ENCODE peak calls at places on chromosomes 2 and 18, in five cellular contexts. V is tibial artery, Z is colonic mucosa, B is heart right ventricle, F is kidney. M is an unnamed sample.

GRCh38 chr2:222298311-222299150 is at the start of gene PAX3:
- DNase-seq in B (no peak), Z (no peak), V (no peak), F (no peak), M (no peak)

GRCh38 chr2:240947607-240948006 is 41.5 kb downstream of the CROCC2 start:
- DNase-seq in F (no peak), Z (no peak), V (no peak), B (no peak), M (no peak)

GRCh38 chr2:14137643-14138042 is 494.9 kb upstream of the LRATD1 start:
- DNase-seq in V (no peak), Z (no peak), F (no peak), B (no peak), M (no peak)

GRCh38 chr2:137009953-137010352 is 244.6 kb downstream of the THSD7B start:
- DNase-seq in B (no peak), Z (no peak), F (no peak), V (no peak), M (no peak)

GRCh38 chr18:59839241-59839640 is 60.6 kb upstream of the PMAIP1 start:
- DNase-seq in Z (no peak), F (no peak), V (no peak), B (no peak), M (no peak)

GRCh38 chr2:189407161-189407943 is 33.9 kb upstream of the WDR75 start:
- DNase-seq in Z (no peak), B (no peak), V (no peak), F (no peak), M (no peak)

GRCh38 chr2:235659767-235660322 is 166.0 kb downstream of the AGAP1 start:
- DNase-seq in Z (peak; percentile 47), V (no peak), B (no peak), F (no peak), M (no peak)

GRCh38 chr2:164504253-164504652 is 117.0 kb downstream of the GRB14 start:
- DNase-seq in Z (no peak), F (no peak), V (no peak), B (no peak), M (no peak)

GRCh38 chr2:64263315-64263714 is 119.1 kb upstream of the PELI1 start:
- DNase-seq in Z (no peak), F (no peak), B (no peak), V (no peak), M (no peak)

GRCh38 chr18:45900623-45901022 is 66.5 kb downstream of the EPG5 start:
- DNase-seq in F (no peak), Z (no peak), B (no peak), V (no peak), M (no peak)

GRCh38 chr2:102294802-102295489 is 16.4 kb upstream of the IL1RL1 start:
- DNase-seq in Z (no peak), B (no peak), F (no peak), V (no peak), M (no peak)

GRCh38 chr2:142038826-142039225 is 92.0 kb downstream of the LRP1B start:
- DNase-seq in Z (no peak), V (no peak), B (no peak), F (no peak), M (no peak)

GRCh38 chr2:144705328-144706245 is 185.7 kb upstream of the ZEB2 start:
- DNase-seq in V (no peak), F (no peak), Z (no peak), B (no peak), M (no peak)

GRCh38 chr18:22734812-22735627 is 198.1 kb upstream of the RBBP8 start:
- DNase-seq in Z (no peak), V (no peak), B (no peak), F (no peak), M (no peak)

GRCh38 chr2:227612546-227613271 is 1.9 kb downstream of the SCYGR3 start:
- DNase-seq in F (no peak), V (no peak), B (no peak), Z (no peak), M (no peak)

GRCh38 chr18:72128649-72129048 is 415.5 kb downstream of the CBLN2 start:
- DNase-seq in F (no peak), Z (no peak), V (no peak), B (no peak), M (no peak)

GRCh38 chr2:128258218-128258617 is 60.5 kb downstream of the HS6ST1 start:
- DNase-seq in V (no peak), B (no peak), F (no peak), Z (no peak), M (no peak)

GRCh38 chr18:10080372-10080771 is 166.6 kb downstream of the VAPA start:
- DNase-seq in B (no peak), V (no peak), Z (no peak), F (no peak), M (no peak)

GRCh38 chr2:70161069-70161534 is 29.7 kb downstream of the C2orf42 start:
- DNase-seq in V (no peak), F (no peak), B (no peak), Z (no peak), M (no peak)

GRCh38 chr2:225668606-225669266 is 269.2 kb downstream of the NYAP2 start:
- DNase-seq in Z (peak; percentile 22), B (peak; percentile 6), V (no peak), F (no peak), M (no peak)

GRCh38 chr2:135532581-135532980 is 1.3 kb downstream of the R3HDM1 start:
- DNase-seq in B (no peak), Z (no peak), F (no peak), V (no peak), M (no peak)

GRCh38 chr2:72109904-72110303 is 37.8 kb downstream of the CYP26B1 start:
- DNase-seq in B (no peak), F (no peak), Z (peak; percentile 7), V (no peak), M (peak; percentile 17)

GRCh38 chr2:168705534-168706470 is 96.6 kb upstream of the NOSTRIN start:
- DNase-seq in Z (peak; percentile 52), F (no peak), V (no peak), B (no peak), M (no peak)

GRCh38 chr2:85584354-85584856 is at the start of gene VAMP5:
- DNase-seq in F (peak; percentile 83), Z (peak; percentile 59), B (no peak), V (no peak), M (no peak)

GRCh38 chr2:203936535-203936934 is at the start of gene ICOS:
- DNase-seq in B (no peak), Z (no peak), V (no peak), F (no peak), M (no peak)
- TF ChIP-seq CTCF in B (no peak), Z (no peak), V (no peak), F (no peak), M (no peak)

DNA sequence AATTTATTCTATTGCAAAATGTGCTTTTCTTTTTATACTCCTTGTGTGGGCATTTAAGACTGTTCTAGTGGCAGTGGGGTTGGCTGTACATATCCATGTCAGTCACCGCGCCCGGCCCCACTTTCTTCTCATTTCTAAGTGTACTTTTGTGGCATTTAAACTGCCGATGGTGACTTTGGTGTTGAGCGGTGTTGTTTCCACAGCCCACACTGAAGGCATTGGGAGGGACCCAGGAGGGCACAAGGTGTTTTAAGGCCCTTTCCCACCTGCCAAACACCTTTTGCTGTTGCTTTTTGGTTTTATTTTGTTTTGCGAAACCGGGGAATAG is 369.7 kb downstream of the MTX2 start:
- DNase-seq in Z (no peak), V (no peak), B (no peak), F (no peak), M (no peak)
- H3K4me1 ChIP-seq in Z (no peaks in the 10 kb centered on the region), V (no peaks in the 10 kb centered on the region), B (peaks cover 7% of the 10 kb centered on the region), F (peaks cover 2% of the 10 kb centered on the region), M (no peaks in the 10 kb centered on the region)

GRCh38 chr2:17800219-17800618 is 16.0 kb upstream of the MSGN1 start:
- DNase-seq in F (no peak), B (no peak), V (no peak), Z (no peak), M (no peak)
- H3K27ac ChIP-seq in F (no peak overlapping the region), B (no peak overlapping the region), V (no peak overlapping the region), Z (no peak overlapping the region), M (no peak overlapping the region)

GRCh38 chr2:43372386-43373081 is 146.1 kb upstream of the ZFP36L2 start:
- DNase-seq in B (no peak), V (no peak), F (no peak), Z (no peak), M (no peak)
- TF ChIP-seq CTCF in B (no peak), V (no peak), F (no peak), Z (no peak), M (no peak)

DNA sequence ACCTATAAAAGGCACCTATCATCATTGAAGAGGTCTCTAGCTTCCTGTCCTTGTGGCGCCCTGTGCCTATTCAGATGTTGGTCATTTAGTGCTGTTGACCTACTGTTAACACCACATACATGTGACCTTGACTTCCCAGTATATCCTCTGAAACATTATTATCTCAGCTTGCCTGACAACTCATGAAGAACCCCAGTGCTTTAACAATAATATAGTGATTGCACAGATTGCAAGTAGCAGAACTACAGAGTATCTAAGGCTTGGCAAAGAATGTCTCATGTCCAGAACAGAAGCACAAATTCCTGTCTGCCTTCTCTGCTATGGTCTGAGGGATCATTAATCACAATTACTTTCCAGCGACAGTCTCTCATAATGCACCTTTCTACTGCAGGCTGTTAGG is 165.3 kb downstream of the LCLAT1 start:
- DNase-seq in B (no peak), V (no peak), F (no peak), Z (no peak), M (no peak)
- H3K4me1 ChIP-seq in B (peaks cover 4% of the 10 kb centered on the region), V (no peaks in the 10 kb centered on the region), F (peaks cover 2% of the 10 kb centered on the region), Z (no peaks in the 10 kb centered on the region), M (no peaks in the 10 kb centered on the region)

GRCh38 chr18:8153887-8154583 is 455.2 kb upstream of the RAB12 start:
- DNase-seq in F (no peak), Z (no peak), V (no peak), B (no peak), M (no peak)
- H3K27ac ChIP-seq in F (no peak overlapping the region), Z (no peak overlapping the region), V (no peak overlapping the region), B (no peak overlapping the region), M (no peak overlapping the region)

DNA sequence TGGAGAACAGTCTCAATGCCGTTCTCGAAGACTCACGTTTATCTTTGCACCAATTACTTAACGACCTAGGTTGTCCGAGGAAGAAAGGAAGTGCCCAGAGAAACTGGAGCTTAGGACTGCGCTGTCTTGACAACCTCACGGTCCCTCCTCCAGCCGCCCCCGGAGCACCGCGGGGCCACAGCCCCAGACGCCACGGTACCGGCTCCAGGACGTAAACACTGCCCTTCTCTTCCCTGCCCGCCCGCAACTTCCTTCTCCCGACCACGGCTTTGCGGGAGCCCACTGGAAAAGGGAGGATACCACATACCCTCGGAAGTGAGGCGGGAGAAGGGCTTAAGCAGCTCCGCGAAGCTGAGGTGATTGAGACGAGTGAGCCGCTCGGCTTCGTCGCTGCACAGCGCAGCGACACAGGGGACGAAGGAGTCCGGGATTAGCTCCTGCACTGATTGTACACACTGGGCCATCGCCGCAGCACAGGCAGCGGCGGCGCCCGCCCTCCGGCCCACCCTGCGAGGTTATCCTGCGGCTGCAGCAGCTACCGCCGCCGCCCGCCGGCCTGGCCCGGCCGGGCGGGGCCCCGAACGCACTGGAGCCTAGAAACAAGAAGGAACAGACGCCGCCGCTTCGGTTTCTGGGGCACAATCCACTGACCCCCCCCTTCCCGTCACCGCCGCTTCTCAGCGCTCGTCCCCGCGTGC is 478 bp downstream of the TRAPPC8 start:
- DNase-seq in V (no peak), B (peak; percentile 9), F (no peak), Z (peak; percentile 45), M (peak; percentile 37)
- TF ChIP-seq CTCF in V (no peak), B (no peak), F (no peak), Z (no peak), M (no peak)

M was measured in lung.